ENCODE peak calls at places on chromosomes 3 and 15, in five cellular contexts. One of them, this sample, is unnamed.

GRCh38 chr3:40574661-40575060 is 49.9 kb downstream of the ZNF621 start:
- DNase-seq in LoVo: no peak
- DNase-seq in KBM-7: no peak
- DNase-seq in HCT116: no peak
- DNase-seq in central memory CD8-positive, alpha-beta T cell: no peak
- DNase-seq in this sample: no peak

GRCh38 chr3:147409143-147410121 is at the start of gene ZIC1:
- DNase-seq in LoVo: no peak
- DNase-seq in KBM-7: no peak
- DNase-seq in HCT116: no peak
- DNase-seq in central memory CD8-positive, alpha-beta T cell: no peak
- DNase-seq in this sample: no peak

GRCh38 chr3:181725033-181725775 is 13.5 kb downstream of the SOX2 start:
- DNase-seq in LoVo: no peak
- DNase-seq in KBM-7: no peak
- DNase-seq in HCT116: no peak
- DNase-seq in central memory CD8-positive, alpha-beta T cell: no peak
- DNase-seq in this sample: no peak

GRCh38 chr3:42780892-42781700 is 8.0 kb upstream of the CCDC13 start:
- DNase-seq in LoVo: peak; percentile 49
- DNase-seq in KBM-7: peak; percentile 90
- DNase-seq in HCT116: peak; percentile 54
- DNase-seq in central memory CD8-positive, alpha-beta T cell: no peak
- DNase-seq in this sample: peak; percentile 45

GRCh38 chr3:73080201-73080966 is 18.9 kb downstream of the EBLN2 start:
- DNase-seq in LoVo: no peak
- DNase-seq in KBM-7: no peak
- DNase-seq in HCT116: no peak
- DNase-seq in central memory CD8-positive, alpha-beta T cell: no peak
- DNase-seq in this sample: no peak

GRCh38 chr15:26690778-26691177 is 82.1 kb downstream of the GABRB3 start:
- DNase-seq in LoVo: no peak
- DNase-seq in KBM-7: no peak
- DNase-seq in HCT116: no peak
- DNase-seq in central memory CD8-positive, alpha-beta T cell: no peak
- DNase-seq in this sample: no peak

GRCh38 chr15:31262901-31263671 is 63.5 kb upstream of the KLF13 start:
- DNase-seq in LoVo: no peak
- DNase-seq in KBM-7: peak; percentile 86
- DNase-seq in HCT116: no peak
- DNase-seq in central memory CD8-positive, alpha-beta T cell: no peak
- DNase-seq in this sample: peak; percentile 12

GRCh38 chr3:71395470-71395869 is 188.1 kb downstream of the FOXP1 start:
- DNase-seq in LoVo: no peak
- DNase-seq in KBM-7: no peak
- DNase-seq in HCT116: no peak
- DNase-seq in central memory CD8-positive, alpha-beta T cell: no peak
- DNase-seq in this sample: no peak

GRCh38 chr15:39594764-39595620 is 14.1 kb downstream of the THBS1 start:
- DNase-seq in LoVo: no peak
- DNase-seq in KBM-7: no peak
- DNase-seq in HCT116: no peak
- DNase-seq in central memory CD8-positive, alpha-beta T cell: no peak
- DNase-seq in this sample: no peak

GRCh38 chr3:143895805-143896204 is 47.5 kb upstream of the SLC9A9 start:
- DNase-seq in LoVo: peak; percentile 19
- DNase-seq in KBM-7: peak; percentile 53
- DNase-seq in HCT116: no peak
- DNase-seq in central memory CD8-positive, alpha-beta T cell: no peak
- DNase-seq in this sample: no peak

GRCh38 chr15:27086800-27087199 is 115.8 kb downstream of the GABRG3 start:
- DNase-seq in LoVo: no peak
- DNase-seq in KBM-7: no peak
- DNase-seq in HCT116: no peak
- DNase-seq in central memory CD8-positive, alpha-beta T cell: no peak
- DNase-seq in this sample: no peak

GRCh38 chr3:124650798-124651197 is 79.5 kb upstream of the UMPS start:
- DNase-seq in LoVo: no peak
- DNase-seq in KBM-7: peak; percentile 45
- DNase-seq in HCT116: no peak
- DNase-seq in central memory CD8-positive, alpha-beta T cell: no peak
- DNase-seq in this sample: no peak

GRCh38 chr15:99932676-99933402 is 199.6 kb upstream of the LYSMD4 start:
- DNase-seq in LoVo: no peak
- DNase-seq in KBM-7: no peak
- DNase-seq in HCT116: no peak
- DNase-seq in central memory CD8-positive, alpha-beta T cell: no peak
- DNase-seq in this sample: no peak

GRCh38 chr3:15804553-15805095 is 6.8 kb upstream of the ANKRD28 start:
- DNase-seq in LoVo: no peak
- DNase-seq in KBM-7: peak; percentile 67
- DNase-seq in HCT116: no peak
- DNase-seq in central memory CD8-positive, alpha-beta T cell: no peak
- DNase-seq in this sample: no peak